ENCODE peak calls at places on chromosomes 16 and 17, in five cellular contexts. C is trophoblast cell, I is mesenchymal stem cell, O is H1, P is neuronal stem cell. G is an unnamed sample.

GRCh38 chr16:88561485-88562369 is 8.5 kb upstream of the ZC3H18 start:
- DNase-seq in P (peak; percentile 56), O (peak; percentile 74), I (peak; percentile 65), C (peak; percentile 58), G (peak; percentile 43)

GRCh38 chr17:63382826-63383225 is 63.3 kb downstream of the CYB561 start:
- DNase-seq in P (no peak), I (peak; percentile 45), C (no peak), O (no peak), G (peak; percentile 71)

GRCh38 chr17:40319651-40320550 is 10.9 kb downstream of the RARA start:
- DNase-seq in O (no peak), I (no peak), C (no peak), P (no peak), G (no peak)

GRCh38 chr17:48545022-48545376 is at the start of gene HOXB2:
- DNase-seq in P (no peak), O (no peak), I (peak; percentile 87), C (no peak), G (peak; percentile 77)

GRCh38 chr17:74408262-74408661 is 23.6 kb upstream of the GPRC5C start:
- DNase-seq in C (peak; percentile 7), P (no peak), I (peak; percentile 51), O (no peak), G (no peak)

GRCh38 chr16:1615761-1616160 is 3.6 kb downstream of the CRAMP1 start:
- DNase-seq in O (no peak), C (no peak), P (no peak), I (peak; percentile 12), G (peak; percentile 57)

GRCh38 chr17:69492410-69493071 is 78.0 kb downstream of the MAP2K6 start:
- DNase-seq in I (peak; percentile 78), P (no peak), C (peak; percentile 86), O (no peak), G (peak; percentile 88)

GRCh38 chr17:31492880-31493655 is 101.6 kb downstream of the RAB11FIP4 start:
- DNase-seq in I (no peak), O (no peak), P (no peak), C (no peak), G (no peak)

GRCh38 chr16:88430524-88431446 is 22.3 kb upstream of the ZFPM1 start:
- DNase-seq in P (no peak), C (no peak), O (peak; percentile 74), I (no peak), G (no peak)

GRCh38 chr17:68182940-68183551 is 64.8 kb upstream of the AMZ2 start:
- DNase-seq in I (no peak), C (no peak), P (no peak), O (no peak), G (no peak)

GRCh38 chr17:81581758-81582157 is 29.6 kb upstream of the FAAP100 start:
- DNase-seq in O (no peak), C (no peak), I (no peak), P (no peak), G (no peak)

GRCh38 chr16:29664133-29664912 is 1.3 kb downstream of the SPN start:
- DNase-seq in C (no peak), I (no peak), O (no peak), P (no peak), G (no peak)

GRCh38 chr17:17394494-17394893 is 82.3 kb upstream of the MED9 start:
- DNase-seq in O (no peak), I (no peak), P (no peak), C (no peak), G (no peak)

DNA sequence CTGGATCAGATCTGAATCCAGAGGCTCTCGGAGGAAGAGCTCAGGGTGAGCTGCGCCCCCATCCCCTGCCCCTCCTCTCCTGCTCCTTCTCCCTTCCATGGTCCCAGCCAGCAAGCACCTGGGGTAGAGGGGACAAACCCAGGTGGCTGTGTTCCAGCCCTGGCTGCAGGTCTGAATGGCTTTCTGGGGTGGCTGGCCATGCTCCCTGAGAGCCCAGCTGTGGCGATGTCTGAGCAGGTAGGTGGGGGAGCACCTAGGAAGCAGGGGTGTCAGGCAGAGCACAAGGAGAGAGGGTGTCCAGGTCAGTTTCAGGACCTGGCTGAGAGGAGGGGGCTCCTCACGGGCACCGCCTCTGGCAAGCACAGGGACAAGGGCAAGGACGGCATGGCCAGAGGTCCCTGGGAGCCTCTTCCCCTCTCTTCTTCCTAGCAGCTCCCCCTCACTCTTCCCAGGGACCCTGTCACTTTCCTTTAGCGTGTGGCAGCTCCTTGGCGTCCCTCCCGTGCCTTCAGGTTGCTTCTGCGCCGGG is 310.0 kb downstream of the SEC14L1 start:
- DNase-seq in I (no peak), C (no peak), O (no peak), P (no peak), G (no peak)
- H3K4me3 ChIP-seq in I (peak overlapping the region; percentile 60), C (peak overlapping the region; percentile 78), O (peak overlapping the region; percentile 54), P (peak overlapping the region; percentile 75), G (peak overlapping the region; percentile 39)

DNA sequence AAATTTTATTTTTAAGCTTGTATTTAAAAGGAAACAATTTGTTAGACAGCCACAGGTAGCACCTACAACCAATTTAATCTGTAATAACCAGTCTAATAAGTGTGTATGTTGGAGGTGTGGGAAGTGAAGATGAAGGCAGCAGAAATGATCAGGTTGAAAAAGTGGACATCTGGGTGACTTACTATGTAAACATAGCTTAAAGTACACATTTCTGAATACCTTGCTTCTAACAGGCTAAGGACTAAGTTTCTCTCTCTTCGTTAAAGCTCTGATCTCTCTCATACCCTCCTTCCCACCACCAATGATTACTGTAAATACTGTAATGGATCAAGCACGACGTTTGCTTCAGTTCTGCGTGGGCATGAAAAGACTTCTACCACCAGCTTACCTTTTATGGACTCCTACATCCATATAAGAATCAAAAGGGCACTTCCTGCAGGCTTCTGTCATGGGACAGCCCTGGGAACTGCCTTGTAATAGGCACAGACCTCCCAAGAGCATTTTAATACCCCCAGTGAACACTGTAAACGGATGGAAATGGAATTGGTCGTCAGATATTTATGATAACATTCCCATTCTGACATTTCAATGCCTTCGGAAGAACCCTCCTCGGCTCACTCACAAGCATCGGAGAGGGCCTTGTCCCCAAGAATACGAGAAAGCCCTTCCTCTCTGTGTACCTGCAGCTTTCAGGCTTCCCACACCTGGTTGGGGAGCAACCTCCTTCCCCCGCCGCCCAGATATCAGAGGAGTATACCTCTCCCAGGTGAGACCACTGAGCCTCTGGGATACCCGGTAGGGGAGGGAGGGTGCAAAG is 693 bp downstream of the CCDC43 start:
- DNase-seq in P (no peak), O (no peak), C (no peak), I (no peak), G (peak; percentile 38)
- H4K91ac ChIP-seq in P (no peak overlapping the region), O (peak overlapping the region; percentile 45), C (peak overlapping the region; percentile 53), I (peak overlapping the region; percentile 68), G (peak overlapping the region; percentile 84)

DNA sequence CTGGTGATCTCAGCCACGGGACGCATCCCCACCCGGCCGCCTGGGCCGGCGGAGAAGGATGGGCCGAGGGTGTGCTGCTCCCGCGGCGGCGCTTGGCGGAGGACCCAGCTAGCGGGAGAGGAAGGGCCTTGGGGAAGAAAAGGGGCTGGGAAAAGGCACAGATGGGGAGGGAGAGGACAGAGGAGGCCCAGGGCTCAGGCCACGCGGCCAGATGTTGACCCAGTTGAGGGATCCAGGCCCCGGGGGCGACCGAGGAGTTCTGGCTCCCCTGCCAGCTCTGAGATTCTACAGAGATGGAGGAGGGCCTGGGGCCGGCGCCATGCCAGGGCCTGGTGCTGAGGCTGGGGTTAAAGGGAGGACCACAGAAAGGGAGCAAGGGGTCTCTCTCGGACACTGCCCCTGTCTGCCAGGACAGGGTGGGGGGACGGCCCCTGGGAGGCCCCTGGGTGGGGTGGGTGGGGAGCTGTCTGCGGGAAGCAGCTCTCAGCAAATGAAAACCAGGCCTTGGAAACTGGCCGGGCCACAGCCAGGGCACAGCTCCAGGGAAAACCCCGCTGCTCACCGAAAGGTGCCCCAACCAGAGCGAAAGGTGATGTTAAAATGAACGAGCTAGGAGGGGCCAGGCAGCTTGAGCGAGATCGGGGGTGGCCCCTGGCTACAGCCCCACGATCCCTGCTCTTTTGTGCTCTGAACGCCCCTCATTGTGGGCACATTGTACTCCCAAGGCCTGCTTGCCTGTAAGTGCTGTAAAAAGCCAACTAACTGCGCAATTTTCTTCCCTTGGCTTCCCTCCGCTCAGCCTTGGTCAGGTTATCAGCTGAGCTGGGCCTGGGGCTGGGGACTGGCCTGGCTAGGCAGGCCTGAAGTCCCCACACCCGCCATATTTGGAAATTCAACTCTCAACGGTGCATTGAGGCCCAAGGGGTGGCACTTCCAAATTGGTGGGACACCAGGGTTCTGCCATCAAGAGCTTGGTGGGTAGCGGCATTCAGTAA is 191.4 kb downstream of the ZNF423 start:
- DNase-seq in O (no peak), I (no peak), P (no peak), C (no peak), G (no peak)
- H3K4me3 ChIP-seq in O (no peak overlapping the region), I (no peak overlapping the region), P (no peak overlapping the region), C (no peak overlapping the region), G (no peak overlapping the region)

GRCh38 chr17:75831032-75831567 is 13.1 kb downstream of the UNC13D start:
- DNase-seq in P (no peak), I (no peak), C (no peak), O (no peak), G (no peak)
- H4K91ac ChIP-seq in P (no peak overlapping the region), I (no peak overlapping the region), C (no peak overlapping the region), O (no peak overlapping the region), G (no peak overlapping the region)

GRCh38 chr16:86951831-86952598 is 365.2 kb downstream of the C16orf95 start:
- DNase-seq in I (peak; percentile 96), P (no peak), C (peak; percentile 6), O (no peak), G (peak; percentile 99)

GRCh38 chr16:86955136-86955890 is 361.9 kb downstream of the C16orf95 start:
- DNase-seq in P (no peak), O (no peak), C (no peak), I (no peak), G (no peak)

GRCh38 chr16:86951041-86951822 is 366.0 kb downstream of the C16orf95 start:
- DNase-seq in I (no peak), P (no peak), C (no peak), O (no peak), G (no peak)

GRCh38 chr16:86953631-86954465 is 363.3 kb downstream of the C16orf95 start:
- DNase-seq in C (no peak), O (no peak), P (no peak), I (peak; percentile 35), G (no peak)

DNA sequence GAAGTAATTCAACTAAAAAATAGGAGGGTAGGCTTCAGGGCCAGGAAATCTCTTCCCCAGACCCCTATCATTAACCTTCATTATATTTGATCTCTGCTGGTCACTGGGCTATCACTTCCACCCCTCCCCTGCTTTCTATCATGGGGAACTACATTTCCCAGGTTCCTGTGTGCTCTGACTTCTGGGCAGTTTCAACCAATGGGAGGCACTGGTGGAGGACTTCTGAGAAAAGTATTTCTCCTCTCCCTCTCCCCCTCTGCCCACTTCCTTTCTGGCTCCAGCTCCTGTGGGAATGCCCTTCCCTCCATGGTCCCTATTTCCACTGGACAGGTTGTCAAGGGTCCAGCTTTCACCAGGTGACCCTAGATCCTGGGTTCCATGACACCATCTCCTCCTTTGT is 364.4 kb downstream of the C16orf95 start:
- DNase-seq in I (peak; percentile 32), P (no peak), C (no peak), O (no peak), G (peak; percentile 61)
- H3K4me3 ChIP-seq in I (no peak overlapping the region), P (no peak overlapping the region), C (no peak overlapping the region), O (no peak overlapping the region), G (no peak overlapping the region)

GRCh38 chr16:4393243-4393606 is 21.6 kb downstream of the VASN start:
- DNase-seq in P (no peak), I (no peak), C (peak; percentile 94), O (no peak), G (no peak)
- H4K91ac ChIP-seq in P (peak overlapping the region; percentile 85), I (peak overlapping the region; percentile 8), C (peak overlapping the region; percentile 94), O (peak overlapping the region; percentile 69), G (peak overlapping the region; percentile 80)

GRCh38 chr16:67163903-67164558 is 514 bp upstream of the HSF4 start:
- DNase-seq in O (peak; percentile 72), P (no peak), C (no peak), I (peak; percentile 51), G (no peak)
- H3K4me3 ChIP-seq in O (peak overlapping the region; percentile 11), P (peak overlapping the region; percentile 78), C (no peak overlapping the region), I (no peak overlapping the region), G (no peak overlapping the region)